ENCODE peak calls at places on chromosome 20, in six cellular contexts. Y is fibroblast of mammary gland, N is esophagus squamous epithelium, Z is PC-9, R is dorsolateral prefrontal cortex, A is HFFc6. I is an unnamed sample.

GRCh38 chr20:8522191-8522590 is 390.1 kb downstream of the PLCB1 start:
- DNase-seq in Z (no peak), N (no peak), A (no peak), Y (no peak), R (no peak), I (no peak)

GRCh38 chr20:63574156-63574828 is at the start of gene HELZ2:
- DNase-seq in A (peak), N (no peak), R (no peak), Y (peak), Z (no peak), I (no peak)

GRCh38 chr20:14495066-14495465 is 157.7 kb upstream of the FLRT3 start:
- DNase-seq in N (no peak), Z (no peak), A (no peak), R (no peak), Y (no peak), I (no peak)

GRCh38 chr20:12976720-12977633 is 31.8 kb upstream of the SPTLC3 start:
- DNase-seq in Y (no peak), Z (peak), A (no peak), R (no peak), N (no peak), I (no peak)

GRCh38 chr20:63775096-63775978 is 35.8 kb downstream of the SLC2A4RG start:
- DNase-seq in Y (peak), N (no peak), Z (no peak), R (peak), A (no peak), I (no peak)

GRCh38 chr20:23272176-23273029 is 78.2 kb upstream of the NXT1 start:
- DNase-seq in N (no peak), Z (no peak), R (no peak), Y (no peak), A (no peak), I (no peak)

GRCh38 chr20:62365814-62366369 is 1.2 kb downstream of the LAMA5 start:
- DNase-seq in N (no peak), A (no peak), R (no peak), Y (no peak), Z (peak), I (no peak)

GRCh38 chr20:48897298-48898044 is 24.0 kb upstream of the ARFGEF2 start:
- DNase-seq in N (no peak), A (peak), R (no peak), Y (peak), Z (peak), I (peak)

GRCh38 chr20:39890697-39891096 is 798.3 kb downstream of the MAFB start:
- DNase-seq in N (no peak), Y (no peak), Z (no peak), R (no peak), A (no peak), I (no peak)

GRCh38 chr20:50283370-50283769 is 92.7 kb downstream of the CEBPB start:
- DNase-seq in Z (no peak), R (no peak), A (no peak), N (no peak), Y (no peak), I (no peak)

GRCh38 chr20:57540889-57541288 is 15.9 kb upstream of the CTCFL start:
- DNase-seq in Y (no peak), A (no peak), R (no peak), N (no peak), Z (no peak), I (no peak)

GRCh38 chr20:63708301-63709148 is 686 bp downstream of the ZGPAT start:
- DNase-seq in Y (no peak), A (no peak), Z (peak), R (peak), N (no peak), I (no peak)

GRCh38 chr20:45218636-45219035 is 2.5 kb upstream of the SEMG2 start:
- DNase-seq in R (no peak), Y (no peak), Z (peak), N (no peak), A (no peak), I (no peak)

GRCh38 chr20:21053002-21053762 is 53.0 kb downstream of the LINC00237 start:
- DNase-seq in A (no peak), N (no peak), Z (no peak), R (no peak), Y (no peak), I (no peak)

GRCh38 chr20:22814475-22815205 is 220.5 kb upstream of the SSTR4 start:
- DNase-seq in Y (no peak), Z (no peak), A (no peak), R (no peak), N (no peak), I (no peak)

GRCh38 chr20:56422131-56422823 is 10.2 kb downstream of the CASS4 start:
- DNase-seq in R (no peak), Z (peak), N (no peak), A (peak), Y (peak), I (no peak)

GRCh38 chr20:51127713-51128112 is 104.8 kb upstream of the KCNG1 start:
- DNase-seq in N (no peak), A (no peak), Z (no peak), Y (no peak), R (no peak), I (no peak)

GRCh38 chr20:57387945-57388351 is 3.2 kb upstream of the RBM38 start:
- DNase-seq in N (no peak), Y (no peak), Z (no peak), R (peak), A (no peak), I (no peak)

GRCh38 chr20:46774943-46775560 is 65.6 kb downstream of the SLC2A10 start:
- DNase-seq in N (no peak), Z (no peak), A (no peak), Y (no peak), R (no peak), I (no peak)

GRCh38 chr20:46772901-46773300 is 63.5 kb downstream of the SLC2A10 start:
- DNase-seq in Z (no peak), A (no peak), Y (no peak), N (no peak), R (no peak), I (no peak)

GRCh38 chr20:46773680-46774079 is 64.2 kb downstream of the SLC2A10 start:
- DNase-seq in N (no peak), A (no peak), Z (no peak), R (no peak), Y (no peak), I (no peak)

GRCh38 chr20:46779831-46780230 is 70.4 kb downstream of the SLC2A10 start:
- DNase-seq in N (no peak), Y (no peak), A (no peak), R (no peak), Z (no peak), I (no peak)

DNA sequence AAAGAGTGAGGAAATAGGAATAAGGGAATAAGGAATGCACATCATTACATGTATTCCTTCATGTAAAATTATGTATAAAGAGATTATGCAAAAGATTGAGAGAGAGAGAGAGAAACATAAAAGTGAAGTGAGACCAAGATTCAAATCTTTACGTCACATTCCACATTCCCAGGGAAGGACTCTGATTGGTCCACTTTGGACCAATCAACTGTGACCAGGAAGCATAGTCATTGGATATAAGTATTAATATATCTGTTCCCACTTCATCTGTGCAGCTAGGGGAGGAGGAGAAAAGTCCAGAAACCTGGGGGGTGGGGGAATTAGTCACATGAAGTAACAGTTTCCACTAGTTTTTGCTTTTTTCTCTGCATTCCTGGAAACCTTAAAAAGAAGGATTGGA is 66.4 kb downstream of the SLC2A10 start:
- DNase-seq in Z (no peak), A (no peak), R (no peak), Y (no peak), N (no peak), I (no peak)
- TF ChIP-seq CTCF in Z (no peak), A (no peak), R (no peak), Y (no peak), N (no peak), I (no peak)

DNA sequence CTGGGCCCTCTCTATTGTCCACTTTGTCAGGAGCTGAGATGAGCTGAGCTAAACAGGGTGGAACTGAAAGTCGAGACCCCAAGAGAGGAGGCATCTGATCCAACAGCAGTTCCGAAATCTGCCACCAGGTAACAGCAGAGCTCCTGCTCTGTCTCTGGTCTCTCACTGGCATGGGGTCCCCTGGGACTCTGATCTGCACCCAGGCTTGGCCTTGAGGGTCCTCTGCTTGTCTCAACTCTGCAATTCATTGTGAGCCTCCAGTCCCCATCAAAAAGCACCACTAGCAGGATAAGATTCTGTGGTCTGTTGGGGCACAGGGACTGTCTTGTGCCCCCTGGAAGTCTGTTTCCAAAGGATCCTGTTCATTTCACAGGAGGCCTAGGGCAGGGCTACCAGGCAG is 62.5 kb upstream of the TOP1 start:
- DNase-seq in Y (no peak), A (no peak), R (no peak), N (no peak), Z (no peak), I (no peak)
- TF ChIP-seq CTCF in Y (peak), A (peak), R (no peak), N (no peak), Z (peak), I (peak)

GRCh38 chr20:46434597-46434996 is 28.2 kb upstream of the ELMO2 start:
- DNase-seq in R (no peak), A (no peak), Z (no peak), N (no peak), Y (no peak), I (no peak)
- TF ChIP-seq CTCF in R (no peak), A (no peak), Z (no peak), N (no peak), Y (no peak), I (no peak)

DNA sequence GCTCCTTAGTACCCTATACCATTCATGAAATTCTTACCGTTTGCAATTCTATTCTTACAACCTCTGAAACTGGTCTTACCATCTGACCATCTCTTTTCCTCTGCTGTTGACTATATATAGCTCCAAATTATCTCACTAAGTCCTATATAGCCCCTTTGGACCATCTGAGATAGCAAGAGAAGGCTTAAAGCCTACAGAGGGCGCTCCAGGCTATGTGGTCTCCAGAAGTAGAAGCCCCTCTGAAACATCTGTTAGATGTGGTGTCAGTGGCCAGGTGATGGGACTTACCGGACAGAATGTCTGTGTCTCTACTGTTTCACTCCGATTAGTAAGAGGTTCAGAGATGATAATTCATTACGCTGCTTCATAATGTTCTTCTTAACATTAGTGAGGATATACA is 140.7 kb upstream of the BMP2 start:
- DNase-seq in Y (no peak), Z (no peak), N (no peak), A (no peak), R (no peak), I (no peak)
- TF ChIP-seq CTCF in Y (no peak), Z (no peak), N (no peak), A (no peak), R (no peak), I (no peak)